ENCODE peak calls at places on chromosomes 3 and 15, in nine cellular contexts. I is Kasumi-1; X is mesenchymal stem cell; L is amygdala; Q is C1 segment of cervical spinal cord; H is activated gamma-delta T cell treated with Interleukin-2 at 50 U/mL for 16 hours; A is stimulated activated CD4-positive, alpha-beta T cell treated with anti-CD3 and anti-CD28 coated beads, Interleukin-1b, Interleukin-23, amount 100 ng/mL, for 24 hours; B is stimulated activated naive CD8-positive, alpha-beta T cell treated with anti-CD3 and anti-CD28 coated beads, Interleukin-15, amount 100 ng/mL, for 72 hours; G is KBM-7. D is an unnamed sample.

GRCh38 chr15:48671381-48672022 is 26.0 kb upstream of the FBN1 start:
- DNase-seq in L (no peak), I (no peak), X (no peak), B (no peak), A (no peak), G (no peak), H (no peak), Q (no peak), D (peak)

GRCh38 chr3:52455283-52456168 is at the start of gene NISCH:
- DNase-seq in X (peak), B (peak), A (peak), G (peak), L (peak), H (peak), Q (peak), I (peak), D (peak)

GRCh38 chr3:55327131-55327920 is 159.8 kb downstream of the WNT5A start:
- DNase-seq in Q (no peak), A (no peak), L (no peak), X (peak), B (no peak), G (no peak), I (no peak), H (no peak), D (peak)

GRCh38 chr15:78302579-78302978 is 3.2 kb upstream of the SKIC8 start:
- DNase-seq in Q (no peak), X (peak), B (no peak), H (no peak), L (no peak), G (no peak), I (no peak), A (no peak), D (no peak)

GRCh38 chr3:10577521-10577920 is 72.1 kb upstream of the ATP2B2 start:
- DNase-seq in B (no peak), G (no peak), I (no peak), L (no peak), H (no peak), X (no peak), A (no peak), Q (no peak), D (no peak)

GRCh38 chr3:16252243-16252978 is 12.3 kb downstream of the DPH3 start:
- DNase-seq in I (no peak), B (no peak), X (no peak), Q (no peak), G (no peak), A (no peak), H (no peak), L (no peak), D (no peak)

GRCh38 chr15:89167267-89168176 is 53.9 kb downstream of the RLBP1 start:
- DNase-seq in X (peak), I (peak), Q (no peak), H (no peak), A (peak), G (peak), B (peak), L (no peak), D (peak)

GRCh38 chr15:36501063-36501678 is 78.3 kb upstream of the CDIN1 start:
- DNase-seq in L (peak), G (peak), H (no peak), X (peak), I (peak), B (peak), Q (peak), A (no peak), D (peak)

GRCh38 chr3:146589899-146590508 is 15.1 kb downstream of the PLSCR5 start:
- DNase-seq in G (peak), H (no peak), B (no peak), I (peak), Q (no peak), X (peak), A (no peak), L (no peak), D (peak)

GRCh38 chr15:31296304-31297220 is 30.1 kb upstream of the KLF13 start:
- DNase-seq in Q (no peak), H (no peak), L (no peak), B (no peak), I (no peak), X (no peak), G (no peak), A (no peak), D (no peak)

GRCh38 chr15:51647128-51647562 is 24.6 kb upstream of the DMXL2 start:
- DNase-seq in A (no peak), Q (no peak), I (peak), H (no peak), B (no peak), X (peak), G (peak), L (no peak), D (peak)

GRCh38 chr3:138222888-138223287 is 35.8 kb downstream of the ARMC8 start:
- DNase-seq in L (no peak), G (no peak), X (no peak), A (no peak), I (peak), H (no peak), B (no peak), Q (no peak), D (no peak)

GRCh38 chr3:182979719-182980191 is 583 bp downstream of the DCUN1D1 start:
- DNase-seq in L (no peak), A (no peak), G (peak), I (peak), B (no peak), X (peak), Q (peak), H (peak), D (peak)

GRCh38 chr3:107599755-107600122 is 77.0 kb downstream of the BBX start:
- DNase-seq in I (no peak), G (no peak), X (no peak), A (no peak), H (no peak), B (no peak), Q (no peak), L (no peak), D (no peak)

GRCh38 chr15:57727031-57727430 is 20.5 kb downstream of the POLR2M start:
- DNase-seq in I (no peak), G (no peak), A (no peak), Q (no peak), H (no peak), L (no peak), X (no peak), B (no peak), D (no peak)

GRCh38 chr3:147189016-147189415 is 217.3 kb downstream of the ZIC4 start:
- DNase-seq in B (no peak), A (no peak), L (no peak), G (no peak), H (no peak), Q (no peak), I (no peak), X (peak), D (no peak)

GRCh38 chr3:59273976-59274375 is 224.2 kb upstream of the CFAP20DC start:
- DNase-seq in Q (no peak), L (no peak), G (no peak), B (no peak), X (no peak), H (no peak), I (no peak), A (no peak), D (peak)

GRCh38 chr3:157129782-157130137 is 30.2 kb downstream of the CCNL1 start:
- DNase-seq in A (no peak), L (peak), G (no peak), B (no peak), I (no peak), H (no peak), X (no peak), Q (peak), D (no peak)

GRCh38 chr3:27544372-27544865 is 60.2 kb upstream of the SLC4A7 start:
- DNase-seq in B (no peak), I (no peak), G (no peak), Q (no peak), H (no peak), X (peak), L (no peak), A (no peak), D (no peak)

GRCh38 chr3:111668912-111669488 is 73.9 kb upstream of the ZBED2 start:
- DNase-seq in A (no peak), Q (no peak), G (peak), H (no peak), L (no peak), I (peak), B (no peak), X (peak), D (peak)

GRCh38 chr3:128554100-128554464 is 61.1 kb upstream of the GATA2 start:
- DNase-seq in X (peak), L (no peak), G (no peak), I (no peak), Q (no peak), H (no peak), A (no peak), B (no peak), D (no peak)